ENCODE peak calls at places on chromosomes 4 and X, in nine cellular contexts. H, R, L, A, Z, B, F, Q and S are unnamed samples.

GRCh38 chr4:83075696-83076095 is 38.8 kb downstream of the PLAC8 start:
- DNase-seq in H (no peak), R (no peak), L (no peak), A (peak), Z (no peak), B (peak), F (no peak), Q (no peak), S (no peak)

GRCh38 chr4:87033902-87034301 is 99.1 kb downstream of the AFF1 start:
- DNase-seq in H (no peak), R (no peak), L (no peak), A (no peak), Z (no peak), B (no peak), F (no peak), Q (no peak), S (no peak)

GRCh38 chr4:176885224-176885623 is 92.5 kb upstream of the VEGFC start:
- DNase-seq in H (no peak), R (no peak), L (no peak), A (no peak), Z (no peak), B (no peak), F (no peak), Q (no peak), S (no peak)

GRCh38 chr4:174010547-174010946 is 272.9 kb downstream of the FBXO8 start:
- DNase-seq in H (no peak), R (no peak), L (no peak), A (no peak), Z (no peak), B (no peak), F (no peak), Q (no peak), S (no peak)

GRCh38 chrX:78652971-78653822 is 5.9 kb downstream of the RTL3 start:
- DNase-seq in H (peak), R (no peak), L (no peak), A (peak), Z (no peak), B (peak), F (no peak), Q (no peak), S (no peak)

GRCh38 chr4:2248044-2248780 is 6.3 kb upstream of the HAUS3 start:
- DNase-seq in H (no peak), R (no peak), L (no peak), A (no peak), Z (no peak), B (no peak), F (no peak), Q (no peak), S (no peak)

GRCh38 chr4:85860066-85860465 is 385.1 kb downstream of the ARHGAP24 start:
- DNase-seq in H (no peak), R (no peak), L (no peak), A (no peak), Z (no peak), B (peak), F (no peak), Q (no peak), S (no peak)

GRCh38 chr4:7812191-7812860 is 127.3 kb downstream of the AFAP1 start:
- DNase-seq in H (no peak), R (no peak), L (no peak), A (no peak), Z (no peak), B (no peak), F (no peak), Q (no peak), S (no peak)

GRCh38 chrX:45992402-45993123 is 552.7 kb downstream of the ZNF674 start:
- DNase-seq in H (no peak), R (no peak), L (no peak), A (no peak), Z (no peak), B (no peak), F (no peak), Q (no peak), S (no peak)

GRCh38 chr4:156901871-156902270 is 69.7 kb downstream of the PDGFC start:
- DNase-seq in H (no peak), R (no peak), L (no peak), A (no peak), Z (no peak), B (peak), F (no peak), Q (no peak), S (no peak)

GRCh38 chr4:38529189-38530115 is 134.5 kb upstream of the KLF3 start:
- DNase-seq in H (no peak), R (no peak), L (peak), A (no peak), Z (no peak), B (no peak), F (no peak), Q (no peak), S (no peak)

GRCh38 chr4:109075617-109076016 is 226.8 kb downstream of the COL25A1 start:
- DNase-seq in H (no peak), R (no peak), L (no peak), A (no peak), Z (no peak), B (no peak), F (no peak), Q (no peak), S (no peak)

GRCh38 chr4:1939664-1940509 is 68.7 kb downstream of the NSD2 start:
- DNase-seq in H (no peak), R (no peak), L (no peak), A (peak), Z (no peak), B (peak), F (no peak), Q (no peak), S (no peak)

GRCh38 chr4:80183196-80184052 is 13.9 kb upstream of the PRDM8 start:
- DNase-seq in H (no peak), R (no peak), L (no peak), A (no peak), Z (peak), B (no peak), F (no peak), Q (no peak), S (no peak)

GRCh38 chr4:76704133-76704881 is 193.6 kb downstream of the SOWAHB start:
- DNase-seq in H (peak), R (no peak), L (no peak), A (peak), Z (no peak), B (peak), F (no peak), Q (no peak), S (no peak)

GRCh38 chr4:87677731-87678130 is 27.7 kb downstream of the DMP1 start:
- DNase-seq in H (no peak), R (no peak), L (no peak), A (no peak), Z (no peak), B (no peak), F (peak), Q (no peak), S (peak)

GRCh38 chr4:102263024-102263787 is 82.1 kb downstream of the SLC39A8 start:
- DNase-seq in H (peak), R (peak), L (no peak), A (peak), Z (no peak), B (peak), F (no peak), Q (no peak), S (peak)

GRCh38 chrX:65420154-65420553 is 114.4 kb downstream of the LAS1L start:
- DNase-seq in H (no peak), R (no peak), L (no peak), A (no peak), Z (no peak), B (no peak), F (no peak), Q (no peak), S (no peak)

GRCh38 chr4:24560770-24561415 is 23.5 kb downstream of the DHX15 start:
- DNase-seq in H (no peak), R (no peak), L (no peak), A (no peak), Z (no peak), B (peak), F (no peak), Q (no peak), S (no peak)

GRCh38 chrX:12921886-12922599 is 15.6 kb downstream of the TLR8 start:
- DNase-seq in H (no peak), R (no peak), L (no peak), A (no peak), Z (no peak), B (no peak), F (no peak), Q (no peak), S (no peak)

GRCh38 chrX:267771-268261 is 13.4 kb upstream of the PLCXD1 start:
- DNase-seq in H (no peak), R (no peak), L (no peak), A (no peak), Z (no peak), B (no peak), F (no peak), Q (no peak), S (no peak)